ENCODE peak calls at places on chromosomes 13 and 19, in seven cellular contexts. O is H1, Z is K562, Q is HL-60, B is brain microvascular endothelial cell, S is OCI-LY7, I is H9. Y is an unnamed sample.

GRCh38 chr13:75489502-75490263 is 7.7 kb upstream of the TBC1D4 start:
- DNase-seq in O (no peak), Z (no peak), Q (no peak), B (no peak), S (no peak), I (no peak), Y (no peak)

GRCh38 chr19:5106361-5106760 is 137.4 kb downstream of the KDM4B start:
- DNase-seq in O (no peak), Z (no peak), Q (no peak), B (no peak), S (no peak), I (no peak), Y (no peak)

GRCh38 chr13:41691276-41691675 is 233.9 kb downstream of the RGCC start:
- DNase-seq in O (no peak), Z (no peak), Q (no peak), B (no peak), S (no peak), I (no peak), Y (no peak)

GRCh38 chr13:78595458-78595818 is 7.9 kb downstream of the POU4F1 start:
- DNase-seq in O (no peak), Z (no peak), Q (no peak), B (no peak), S (no peak), I (no peak), Y (no peak)

GRCh38 chr13:64758520-64758919 is 2471.6 kb downstream of the PCDH9 start:
- DNase-seq in O (no peak), Z (no peak), Q (no peak), B (no peak), S (no peak), I (no peak), Y (no peak)

GRCh38 chr19:4851551-4852290 is 15.7 kb downstream of the PLIN3 start:
- DNase-seq in O (peak; percentile 94), Z (peak; percentile 82), Q (no peak), B (peak; percentile 32), S (peak; percentile 77), I (peak; percentile 89), Y (peak; percentile 82)

GRCh38 chr19:32879741-32880140 is 10.2 kb upstream of the SLC7A9 start:
- DNase-seq in O (peak; percentile 28), Z (no peak), Q (no peak), B (no peak), S (no peak), I (no peak), Y (no peak)

GRCh38 chr19:45900661-45901431 is 1.6 kb downstream of the MYPOP start:
- DNase-seq in O (no peak), Z (no peak), Q (no peak), B (no peak), S (no peak), I (peak; percentile 38), Y (no peak)

GRCh38 chr13:35768551-35768950 is 292.1 kb upstream of the MAB21L1 start:
- DNase-seq in O (no peak), Z (no peak), Q (no peak), B (peak; percentile 64), S (no peak), I (no peak), Y (no peak)

GRCh38 chr19:8536282-8536681 is 22.3 kb upstream of the ZNF414 start:
- DNase-seq in O (no peak), Z (no peak), Q (no peak), B (no peak), S (no peak), I (no peak), Y (no peak)

GRCh38 chr19:45496349-45496953 is 396 bp downstream of the RTN2 start:
- DNase-seq in O (peak; percentile 91), Z (peak; percentile 71), Q (no peak), B (no peak), S (no peak), I (peak; percentile 82), Y (peak; percentile 89)

GRCh38 chr19:29834991-29835390 is 23.2 kb downstream of the CCNE1 start:
- DNase-seq in O (no peak), Z (no peak), Q (no peak), B (no peak), S (no peak), I (no peak), Y (no peak)

GRCh38 chr19:43570174-43570791 is 5.0 kb downstream of the XRCC1 start:
- DNase-seq in O (no peak), Z (no peak), Q (no peak), B (no peak), S (peak; percentile 18), I (no peak), Y (no peak)

GRCh38 chr19:53545271-53546065 is 7.5 kb downstream of the ZNF331 start:
- DNase-seq in O (no peak), Z (no peak), Q (no peak), B (peak; percentile 55), S (no peak), I (no peak), Y (no peak)

GRCh38 chr13:91771229-91771628 is 372.8 kb downstream of the GPC5 start:
- DNase-seq in O (no peak), Z (no peak), Q (no peak), B (no peak), S (no peak), I (no peak), Y (no peak)

GRCh38 chr13:85543144-85543543 is 256.1 kb downstream of the SLITRK6 start:
- DNase-seq in O (no peak), Z (no peak), Q (no peak), B (no peak), S (no peak), I (no peak), Y (no peak)

GRCh38 chr19:56476671-56477428 is at the start of gene ZNF667:
- DNase-seq in O (no peak), Z (no peak), Q (peak; percentile 32), B (peak; percentile 90), S (no peak), I (no peak), Y (no peak)

GRCh38 chr19:45442927-45443461 is 19.3 kb upstream of the ERCC1 start:
- DNase-seq in O (peak; percentile 74), Z (peak; percentile 62), Q (peak; percentile 86), B (peak; percentile 83), S (peak; percentile 71), I (peak; percentile 68), Y (peak; percentile 25)

GRCh38 chr13:41942462-41943094 is 18.3 kb downstream of the VWA8 start:
- DNase-seq in O (no peak), Z (no peak), Q (no peak), B (peak; percentile 63), S (peak; percentile 13), I (peak; percentile 56), Y (peak; percentile 22)

GRCh38 chr19:48413879-48414623 is 20.6 kb downstream of the GRIN2D start:
- DNase-seq in O (peak; percentile 70), Z (no peak), Q (no peak), B (no peak), S (no peak), I (peak; percentile 68), Y (no peak)

GRCh38 chr19:10010247-10010691 is at the start of gene COL5A3:
- DNase-seq in O (peak; percentile 61), Z (peak; percentile 42), Q (no peak), B (no peak), S (no peak), I (peak; percentile 59), Y (peak; percentile 48)

GRCh38 chr13:113084094-113084942 is 21.3 kb upstream of the F7 start:
- DNase-seq in O (no peak), Z (no peak), Q (no peak), B (no peak), S (no peak), I (no peak), Y (no peak)

GRCh38 chr13:113084943-113085540 is 20.5 kb upstream of the F7 start:
- DNase-seq in O (no peak), Z (no peak), Q (no peak), B (no peak), S (no peak), I (no peak), Y (no peak)

GRCh38 chr13:113086991-113087922 is 18.3 kb upstream of the F7 start:
- DNase-seq in O (no peak), Z (no peak), Q (no peak), B (no peak), S (no peak), I (no peak), Y (no peak)

GRCh38 chr13:113087923-113088690 is 17.5 kb upstream of the F7 start:
- DNase-seq in O (no peak), Z (no peak), Q (no peak), B (no peak), S (no peak), I (no peak), Y (no peak)

GRCh38 chr13:113086031-113086750 is 19.4 kb upstream of the F7 start:
- DNase-seq in O (no peak), Z (peak; percentile 32), Q (no peak), B (no peak), S (no peak), I (peak; percentile 68), Y (no peak)
- TF ChIP-seq CTCF in O (peak; percentile 65), Z (peak; percentile 51), Q (no peak), B (peak; percentile 22), S (no peak), I (peak; percentile 65), Y (no peak)

DNA sequence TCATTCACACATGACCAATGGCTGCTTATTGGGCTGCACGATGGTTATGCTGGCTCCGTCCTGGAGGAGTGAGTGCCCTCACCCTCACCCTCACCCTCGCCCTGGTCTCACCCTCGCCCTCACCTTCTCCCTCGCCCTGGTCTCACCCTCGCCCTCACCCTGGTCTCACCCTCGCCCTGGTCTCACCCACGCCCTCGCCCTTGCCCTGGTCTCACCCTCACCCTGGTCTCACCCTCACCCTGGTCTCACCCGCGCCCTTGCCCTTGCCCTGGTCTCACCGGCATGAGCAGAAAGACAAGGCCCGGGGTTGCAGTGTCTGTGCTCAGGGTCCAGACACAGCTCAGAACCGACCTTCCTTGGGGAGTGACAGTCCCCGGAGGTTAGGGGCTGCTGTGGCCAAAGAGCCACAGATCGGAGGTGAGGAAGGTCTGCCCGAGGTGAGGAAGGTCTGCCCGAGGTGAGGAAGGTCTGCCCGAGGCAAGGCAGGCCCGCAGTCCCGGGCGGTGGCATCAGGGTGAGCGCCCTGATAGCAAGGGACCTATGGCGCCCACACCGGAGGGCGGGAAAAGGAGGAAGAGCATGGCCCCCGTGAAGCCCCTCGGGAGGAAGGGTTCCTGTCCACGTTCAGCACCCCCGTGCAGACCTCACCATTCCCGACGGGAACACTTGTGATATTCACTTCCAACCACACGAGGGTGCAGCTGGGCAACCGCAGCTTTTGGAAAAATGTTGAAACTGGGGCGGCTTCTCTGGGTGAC is 65.6 kb downstream of the MCF2L start:
- DNase-seq in O (peak; percentile 72), Z (peak; percentile 44), Q (no peak), B (peak; percentile 24), S (no peak), I (peak; percentile 60), Y (peak; percentile 57)
- TF ChIP-seq CTCF in O (peak; percentile 76), Z (peak; percentile 61), Q (no peak), B (peak; percentile 78), S (no peak), I (peak; percentile 77), Y (peak; percentile 60)

DNA sequence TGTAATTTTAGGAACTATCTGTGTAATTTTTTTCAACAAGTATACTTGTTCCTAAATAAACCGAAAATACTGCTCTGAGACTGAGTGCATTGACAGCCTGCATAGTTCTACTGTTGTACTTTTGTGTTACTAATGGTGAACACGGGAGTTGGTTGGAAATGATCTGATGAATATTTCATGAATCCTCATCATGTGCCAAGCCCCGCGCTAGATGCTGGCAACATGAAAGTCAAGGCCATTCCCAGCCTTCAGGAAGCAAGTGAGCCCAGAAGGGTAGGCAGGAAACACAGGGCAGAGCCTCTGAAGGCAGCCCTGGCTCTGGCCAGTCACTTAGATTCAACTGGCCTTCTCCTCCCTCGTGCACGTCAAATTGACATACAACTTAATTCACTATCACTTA is 106.1 kb downstream of the ABCC4 start:
- DNase-seq in O (no peak), Z (no peak), Q (no peak), B (no peak), S (no peak), I (no peak), Y (no peak)
- TF ChIP-seq CTCF in O (no peak), Z (no peak), Q (no peak), B (no peak), S (no peak), I (no peak), Y (no peak)

GRCh38 chr13:110326263-110326904 is 19.3 kb downstream of the COL4A2 start:
- DNase-seq in O (no peak), Z (no peak), Q (no peak), B (no peak), S (no peak), I (no peak), Y (no peak)
- TF ChIP-seq CTCF in O (no peak), Z (no peak), Q (no peak), B (no peak), S (no peak), I (no peak), Y (no peak)

Y was measured in nephron progenitor cell.